ENCODE peak calls at places on chromosomes 5 and 9, in five cellular contexts. J is ovary, U is breast epithelium, W is upper lobe of left lung, A is IMR-90. Q is an unnamed sample.

GRCh38 chr5:125555591-125555990 is 809.2 kb upstream of the ZNF608 start:
- DNase-seq in A (no peak), U (no peak), W (no peak), J (no peak), Q (no peak)

GRCh38 chr9:131178382-131178781 is 53.0 kb downstream of the NUP214 start:
- DNase-seq in J (peak; percentile 73), U (no peak), A (peak; percentile 86), W (no peak), Q (peak; percentile 70)

GRCh38 chr9:512555-513272 is 298.0 kb downstream of the DOCK8 start:
- DNase-seq in A (no peak), J (no peak), W (no peak), U (no peak), Q (no peak)

GRCh38 chr9:292915-293314 is 78.2 kb downstream of the DOCK8 start:
- DNase-seq in J (no peak), W (no peak), U (no peak), A (no peak), Q (no peak)

GRCh38 chr5:107468286-107468685 is 202.5 kb downstream of the EFNA5 start:
- DNase-seq in A (no peak), U (no peak), W (no peak), J (no peak), Q (no peak)

GRCh38 chr9:130490981-130491380 is 46.2 kb downstream of the ASS1 start:
- DNase-seq in W (no peak), A (no peak), U (no peak), J (no peak), Q (no peak)

GRCh38 chr9:88236531-88237453 is 98.5 kb upstream of the SPATA31C2 start:
- DNase-seq in A (peak; percentile 19), U (peak; percentile 38), W (peak; percentile 83), J (peak; percentile 79), Q (no peak)

GRCh38 chr9:75418518-75418917 is 330.2 kb downstream of the OSTF1 start:
- DNase-seq in J (no peak), A (no peak), U (no peak), W (no peak), Q (no peak)

GRCh38 chr5:97194366-97194765 is 11.3 kb upstream of the RIOK2 start:
- DNase-seq in U (no peak), W (no peak), A (no peak), J (no peak), Q (no peak)

GRCh38 chr5:142748568-142749249 is 21.5 kb upstream of the ARHGAP26 start:
- DNase-seq in W (no peak), U (peak; percentile 81), A (no peak), J (no peak), Q (peak; percentile 63)

GRCh38 chr5:138649316-138649720 is 74.1 kb upstream of the HSPA9 start:
- DNase-seq in A (no peak), U (no peak), W (no peak), J (no peak), Q (no peak)

GRCh38 chr5:1936901-1937300 is 54.2 kb upstream of the IRX4 start:
- DNase-seq in U (no peak), W (no peak), A (no peak), J (no peak), Q (no peak)

GRCh38 chr5:1515311-1515920 is 8.3 kb downstream of the LPCAT1 start:
- DNase-seq in W (peak; percentile 28), J (peak; percentile 19), A (no peak), U (no peak), Q (peak; percentile 46)

GRCh38 chr5:912356-913091 is 19.8 kb downstream of the TRIP13 start:
- DNase-seq in J (no peak), U (peak; percentile 32), W (peak; percentile 80), A (peak; percentile 96), Q (no peak)

GRCh38 chr5:177529247-177529901 is 12.6 kb upstream of the DDX41 start:
- DNase-seq in A (no peak), U (no peak), J (peak; percentile 9), W (no peak), Q (no peak)

GRCh38 chr5:96823900-96824351 is 16.2 kb upstream of the ERAP1 start:
- DNase-seq in W (no peak), U (peak; percentile 32), J (no peak), A (peak; percentile 87), Q (no peak)

GRCh38 chr9:94031946-94032345 is 52.3 kb upstream of the PTPDC1 start:
- DNase-seq in A (no peak), J (no peak), W (no peak), U (no peak), Q (no peak)

GRCh38 chr5:142922223-142922952 is 152.2 kb downstream of the ARHGAP26 start:
- DNase-seq in A (peak; percentile 77), W (no peak), J (no peak), U (no peak), Q (no peak)

GRCh38 chr5:113340537-113340936 is 94.3 kb downstream of the TSSK1B start:
- DNase-seq in U (no peak), J (no peak), W (no peak), A (no peak), Q (no peak)

GRCh38 chr9:33988219-33988890 is 60.3 kb downstream of the UBAP2 start:
- DNase-seq in J (no peak), A (peak; percentile 43), W (no peak), U (no peak), Q (no peak)

GRCh38 chr5:127563133-127563532 is 45.7 kb downstream of the PRRC1 start:
- DNase-seq in J (no peak), W (no peak), A (no peak), U (no peak), Q (no peak)

GRCh38 chr5:169706758-169707450 is 69.8 kb downstream of the DOCK2 start:
- DNase-seq in J (no peak), W (no peak), U (no peak), A (peak; percentile 86), Q (no peak)

GRCh38 chr5:125199968-125200841 is 453.8 kb upstream of the ZNF608 start:
- DNase-seq in W (no peak), A (no peak), U (no peak), J (peak; percentile 34), Q (peak; percentile 50)

GRCh38 chr9:96241391-96241809 is 60.6 kb downstream of the HSD17B3 start:
- DNase-seq in J (no peak), A (no peak), U (peak; percentile 75), W (no peak), Q (no peak)

GRCh38 chr5:77138981-77139380 is 51.9 kb upstream of the ZBED3 start:
- DNase-seq in J (peak; percentile 66), A (peak; percentile 10), U (no peak), W (no peak), Q (no peak)

GRCh38 chr5:150402226-150402773 is 10.4 kb downstream of the CD74 start:
- DNase-seq in A (no peak), U (no peak), J (no peak), W (no peak), Q (no peak)
- TF ChIP-seq POLR2A in A (no peak), U (no peak), J (no peak), W (no peak), Q (no peak)

GRCh38 chr5:160198886-160199409 is 30.4 kb upstream of the FABP6 start:
- DNase-seq in U (no peak), J (no peak), A (no peak), W (no peak), Q (no peak)

GRCh38 chr5:160199410-160199911 is 29.8 kb upstream of the FABP6 start:
- DNase-seq in U (peak; percentile 58), J (peak; percentile 87), A (peak; percentile 23), W (peak; percentile 96), Q (peak; percentile 79)

GRCh38 chr5:160192424-160192823 is 36.9 kb upstream of the FABP6 start:
- DNase-seq in A (no peak), J (no peak), W (no peak), U (no peak), Q (no peak)

GRCh38 chr5:160197341-160198147 is 31.8 kb upstream of the FABP6 start:
- DNase-seq in A (peak; percentile 44), U (no peak), J (peak; percentile 54), W (no peak), Q (no peak)

DNA sequence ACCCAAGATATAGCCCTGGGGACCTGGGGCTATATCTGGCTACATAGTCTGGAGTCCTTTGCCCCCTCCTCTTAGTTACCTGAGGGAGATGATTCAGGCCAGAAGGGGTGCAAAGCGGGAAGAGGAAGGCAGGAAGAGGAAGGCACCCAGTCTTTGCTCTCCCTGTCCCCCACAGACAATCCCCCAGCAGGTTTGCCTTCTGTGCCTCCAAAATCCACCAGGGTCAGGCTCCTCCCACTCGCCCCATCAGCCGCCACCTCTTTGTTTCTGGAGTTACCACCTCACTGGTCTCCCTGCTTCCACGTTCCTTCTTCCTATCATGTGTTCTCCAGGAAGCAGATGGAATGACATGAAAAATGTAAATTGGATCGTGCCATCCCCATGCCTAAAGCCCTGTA is 31.2 kb upstream of the FABP6 start:
- DNase-seq in W (no peak), U (no peak), J (no peak), A (no peak), Q (no peak)
- H3K4me3 ChIP-seq in W (no peak overlapping the region), U (no peak overlapping the region), J (no peak overlapping the region), A (no peak overlapping the region), Q (no peak overlapping the region)

GRCh38 chr5:140109818-140110733 is 3.8 kb upstream of the PURA start:
- DNase-seq in J (no peak), U (no peak), A (no peak), W (no peak), Q (no peak)
- H3K27me3 ChIP-seq in J (no peaks in the 10 kb centered on the region), U (no peaks in the 10 kb centered on the region), A (no peaks in the 10 kb centered on the region), W (no peaks in the 10 kb centered on the region), Q (no peaks in the 10 kb centered on the region)

GRCh38 chr5:145834917-145835838 is at the start of gene PRELID2:
- DNase-seq in A (peak; percentile 84), W (peak; percentile 95), J (peak; percentile 92), U (peak; percentile 78), Q (peak; percentile 95)
- TF ChIP-seq POLR2A in A (peak; percentile 52), W (peak; percentile 44), J (no peak), U (no peak), Q (peak; percentile 74)

GRCh38 chr5:40841068-40841805 is at the start of gene CARD6:
- DNase-seq in W (no peak), A (peak; percentile 31), J (no peak), U (no peak), Q (no peak)
- H3K4me3 ChIP-seq in W (peak within 1 kb of the TSS; percentile 47), A (peak within 1 kb of the TSS; percentile 45), J (peak within 1 kb of the TSS; percentile 31), U (peak within 1 kb of the TSS; percentile 44), Q (peak within 1 kb of the TSS; percentile 30)

GRCh38 chr9:132430998-132431397 is 21.0 kb downstream of the CFAP77 start:
- DNase-seq in U (no peak), J (no peak), W (no peak), A (no peak), Q (no peak)
- H3K27me3 ChIP-seq in U (peaks cover 29% of the 10 kb centered on the region), J (no peaks in the 10 kb centered on the region), W (peaks cover 6% of the 10 kb centered on the region), A (peaks cover 36% of the 10 kb centered on the region), Q (no peaks in the 10 kb centered on the region)